ENCODE peak calls at places on chromosomes 2 and 18, in nine cellular contexts. One of them, this sample, is unnamed.

GRCh38 chr2:216216951-216217903 is 108.1 kb downstream of the XRCC5 start:
- DNase-seq in uterus: no peak
- DNase-seq in cardiac muscle cell: peak
- DNase-seq in aorta: no peak
- DNase-seq in fibroblast of pulmonary artery: peak
- DNase-seq in HFF-Myc: peak
- DNase-seq in fibroblast of lung: peak
- DNase-seq in foreskin fibroblast: peak
- DNase-seq in fibroblast of mammary gland: peak
- DNase-seq in this sample: peak

GRCh38 chr2:219442206-219443015 is 7.8 kb downstream of the SPEG start:
- DNase-seq in uterus: no peak
- DNase-seq in fibroblast of mammary gland: no peak
- DNase-seq in fibroblast of lung: no peak
- DNase-seq in foreskin fibroblast: peak
- DNase-seq in cardiac muscle cell: no peak
- DNase-seq in HFF-Myc: no peak
- DNase-seq in fibroblast of pulmonary artery: no peak
- DNase-seq in aorta: no peak
- DNase-seq in this sample: peak

GRCh38 chr2:239775623-239776440 is 249.3 kb downstream of the NDUFA10 start:
- DNase-seq in aorta: peak
- DNase-seq in cardiac muscle cell: peak
- DNase-seq in fibroblast of mammary gland: peak
- DNase-seq in fibroblast of pulmonary artery: no peak
- DNase-seq in uterus: no peak
- DNase-seq in fibroblast of lung: no peak
- DNase-seq in HFF-Myc: no peak
- DNase-seq in foreskin fibroblast: no peak
- DNase-seq in this sample: no peak

GRCh38 chr2:177543007-177543760 is 150.6 kb downstream of the AGPS start:
- DNase-seq in cardiac muscle cell: peak
- DNase-seq in uterus: no peak
- DNase-seq in fibroblast of lung: peak
- DNase-seq in aorta: no peak
- DNase-seq in fibroblast of mammary gland: peak
- DNase-seq in foreskin fibroblast: peak
- DNase-seq in fibroblast of pulmonary artery: peak
- DNase-seq in HFF-Myc: no peak
- DNase-seq in this sample: peak

GRCh38 chr18:64134044-64134757 is 14.7 kb downstream of the LINC00305 start:
- DNase-seq in HFF-Myc: no peak
- DNase-seq in foreskin fibroblast: no peak
- DNase-seq in fibroblast of pulmonary artery: no peak
- DNase-seq in cardiac muscle cell: no peak
- DNase-seq in fibroblast of mammary gland: no peak
- DNase-seq in uterus: no peak
- DNase-seq in aorta: no peak
- DNase-seq in fibroblast of lung: no peak
- DNase-seq in this sample: no peak

GRCh38 chr2:172000696-172001361 is 1.1 kb downstream of the METAP1D start:
- DNase-seq in foreskin fibroblast: no peak
- DNase-seq in cardiac muscle cell: no peak
- DNase-seq in fibroblast of pulmonary artery: no peak
- DNase-seq in uterus: no peak
- DNase-seq in aorta: no peak
- DNase-seq in fibroblast of lung: no peak
- DNase-seq in fibroblast of mammary gland: peak
- DNase-seq in HFF-Myc: no peak
- DNase-seq in this sample: no peak

GRCh38 chr2:53422979-53423378 is 344.6 kb upstream of the CHAC2 start:
- DNase-seq in cardiac muscle cell: peak
- DNase-seq in uterus: no peak
- DNase-seq in aorta: no peak
- DNase-seq in fibroblast of pulmonary artery: peak
- DNase-seq in fibroblast of mammary gland: peak
- DNase-seq in foreskin fibroblast: peak
- DNase-seq in HFF-Myc: no peak
- DNase-seq in fibroblast of lung: peak
- DNase-seq in this sample: peak

GRCh38 chr2:950627-950992 is at the start of gene SNTG2:
- DNase-seq in uterus: no peak
- DNase-seq in fibroblast of pulmonary artery: no peak
- DNase-seq in fibroblast of mammary gland: no peak
- DNase-seq in fibroblast of lung: no peak
- DNase-seq in HFF-Myc: no peak
- DNase-seq in cardiac muscle cell: peak
- DNase-seq in aorta: peak
- DNase-seq in foreskin fibroblast: peak
- DNase-seq in this sample: peak

GRCh38 chr18:31100598-31101147 is 1.5 kb downstream of the DSC2 start:
- DNase-seq in cardiac muscle cell: peak
- DNase-seq in uterus: no peak
- DNase-seq in fibroblast of lung: no peak
- DNase-seq in fibroblast of mammary gland: no peak
- DNase-seq in fibroblast of pulmonary artery: peak
- DNase-seq in HFF-Myc: no peak
- DNase-seq in aorta: no peak
- DNase-seq in foreskin fibroblast: no peak
- DNase-seq in this sample: no peak

GRCh38 chr2:112031916-112032582 is 23.0 kb upstream of the TMEM87B start:
- DNase-seq in cardiac muscle cell: peak
- DNase-seq in HFF-Myc: no peak
- DNase-seq in fibroblast of lung: peak
- DNase-seq in aorta: no peak
- DNase-seq in fibroblast of mammary gland: peak
- DNase-seq in fibroblast of pulmonary artery: peak
- DNase-seq in foreskin fibroblast: peak
- DNase-seq in uterus: no peak
- DNase-seq in this sample: peak
- H3K4me3 ChIP-seq in cardiac muscle cell: no peak
- H3K4me3 ChIP-seq in HFF-Myc: no peak
- H3K4me3 ChIP-seq in fibroblast of lung: no peak
- H3K4me3 ChIP-seq in aorta: no peak
- H3K4me3 ChIP-seq in fibroblast of mammary gland: no peak
- H3K4me3 ChIP-seq in fibroblast of pulmonary artery: no peak
- H3K4me3 ChIP-seq in foreskin fibroblast: peak
- H3K4me3 ChIP-seq in uterus: no peak
- H3K4me3 ChIP-seq in this sample: peak

DNA sequence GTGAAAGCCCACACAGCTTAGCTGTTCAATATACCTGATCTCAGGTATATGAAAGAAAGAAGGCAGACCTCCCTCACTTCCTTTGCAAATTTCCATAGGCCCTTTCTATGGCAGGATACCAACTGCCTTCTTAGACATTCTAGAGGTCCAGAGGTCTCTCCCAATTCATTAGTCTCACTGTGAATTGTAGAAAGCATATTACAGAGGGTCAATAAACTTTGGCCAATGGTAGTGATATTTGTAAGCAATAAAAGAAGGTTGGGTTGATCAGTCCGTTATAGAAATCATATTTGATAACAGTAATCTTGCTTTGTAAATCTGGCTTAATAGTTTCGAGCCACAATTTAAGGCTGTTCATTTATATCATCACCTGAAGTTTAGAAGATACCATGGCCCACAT is 50.7 kb upstream of the ATP8B1 start:
- DNase-seq in fibroblast of lung: no peak
- DNase-seq in uterus: no peak
- DNase-seq in fibroblast of mammary gland: no peak
- DNase-seq in fibroblast of pulmonary artery: no peak
- DNase-seq in cardiac muscle cell: no peak
- DNase-seq in foreskin fibroblast: no peak
- DNase-seq in aorta: no peak
- DNase-seq in HFF-Myc: no peak
- DNase-seq in this sample: no peak
- H3K4me3 ChIP-seq in fibroblast of lung: no peak
- H3K4me3 ChIP-seq in uterus: no peak
- H3K4me3 ChIP-seq in fibroblast of mammary gland: no peak
- H3K4me3 ChIP-seq in fibroblast of pulmonary artery: no peak
- H3K4me3 ChIP-seq in cardiac muscle cell: no peak
- H3K4me3 ChIP-seq in foreskin fibroblast: no peak
- H3K4me3 ChIP-seq in aorta: no peak
- H3K4me3 ChIP-seq in HFF-Myc: no peak
- H3K4me3 ChIP-seq in this sample: no peak

DNA sequence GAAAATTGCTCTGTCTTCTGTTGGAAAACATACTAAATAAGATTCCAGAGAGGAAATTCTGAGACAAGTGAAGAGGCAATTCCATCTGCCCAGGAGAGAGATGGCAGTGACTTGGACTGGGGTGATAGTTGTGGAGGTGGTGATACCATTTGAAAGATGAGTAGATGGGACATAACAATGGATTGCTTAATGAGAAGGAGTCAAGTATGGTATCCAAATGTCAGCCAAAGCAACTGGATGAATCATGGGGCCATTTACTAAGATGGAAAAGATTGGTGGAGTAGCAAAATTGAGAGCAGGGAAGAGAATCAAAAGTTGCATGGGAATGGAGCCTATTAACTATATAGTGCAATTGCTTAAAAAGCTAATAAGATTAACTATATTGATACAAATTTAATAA is 222.1 kb downstream of the ETAA1 start:
- DNase-seq in uterus: no peak
- DNase-seq in foreskin fibroblast: peak
- DNase-seq in fibroblast of lung: no peak
- DNase-seq in HFF-Myc: no peak
- DNase-seq in cardiac muscle cell: no peak
- DNase-seq in fibroblast of mammary gland: peak
- DNase-seq in fibroblast of pulmonary artery: no peak
- DNase-seq in aorta: no peak
- DNase-seq in this sample: no peak
- H3K4me3 ChIP-seq in uterus: no peak
- H3K4me3 ChIP-seq in foreskin fibroblast: no peak
- H3K4me3 ChIP-seq in fibroblast of lung: no peak
- H3K4me3 ChIP-seq in HFF-Myc: no peak
- H3K4me3 ChIP-seq in cardiac muscle cell: no peak
- H3K4me3 ChIP-seq in fibroblast of mammary gland: no peak
- H3K4me3 ChIP-seq in fibroblast of pulmonary artery: no peak
- H3K4me3 ChIP-seq in aorta: no peak
- H3K4me3 ChIP-seq in this sample: no peak

GRCh38 chr18:70151554-70152130 is 53.8 kb downstream of the RTTN start:
- DNase-seq in cardiac muscle cell: no peak
- DNase-seq in uterus: no peak
- DNase-seq in fibroblast of lung: no peak
- DNase-seq in HFF-Myc: no peak
- DNase-seq in fibroblast of pulmonary artery: no peak
- DNase-seq in fibroblast of mammary gland: no peak
- DNase-seq in foreskin fibroblast: no peak
- DNase-seq in aorta: no peak
- DNase-seq in this sample: no peak
- H3K4me3 ChIP-seq in cardiac muscle cell: no peak
- H3K4me3 ChIP-seq in uterus: no peak
- H3K4me3 ChIP-seq in fibroblast of lung: no peak
- H3K4me3 ChIP-seq in HFF-Myc: no peak
- H3K4me3 ChIP-seq in fibroblast of pulmonary artery: no peak
- H3K4me3 ChIP-seq in fibroblast of mammary gland: no peak
- H3K4me3 ChIP-seq in foreskin fibroblast: no peak
- H3K4me3 ChIP-seq in aorta: no peak
- H3K4me3 ChIP-seq in this sample: no peak

GRCh38 chr2:230869691-230870543 is 5.2 kb downstream of the ITM2C start:
- DNase-seq in uterus: no peak
- DNase-seq in fibroblast of pulmonary artery: no peak
- DNase-seq in fibroblast of mammary gland: no peak
- DNase-seq in foreskin fibroblast: no peak
- DNase-seq in fibroblast of lung: no peak
- DNase-seq in cardiac muscle cell: no peak
- DNase-seq in aorta: no peak
- DNase-seq in HFF-Myc: no peak
- DNase-seq in this sample: no peak

GRCh38 chr2:230870544-230871360 is 6.0 kb downstream of the ITM2C start:
- DNase-seq in fibroblast of pulmonary artery: no peak
- DNase-seq in aorta: no peak
- DNase-seq in cardiac muscle cell: no peak
- DNase-seq in fibroblast of mammary gland: no peak
- DNase-seq in uterus: no peak
- DNase-seq in foreskin fibroblast: no peak
- DNase-seq in HFF-Myc: no peak
- DNase-seq in fibroblast of lung: no peak
- DNase-seq in this sample: no peak

GRCh38 chr2:230868151-230868946 is 3.6 kb downstream of the ITM2C start:
- DNase-seq in fibroblast of pulmonary artery: peak
- DNase-seq in cardiac muscle cell: peak
- DNase-seq in fibroblast of mammary gland: no peak
- DNase-seq in HFF-Myc: no peak
- DNase-seq in aorta: peak
- DNase-seq in uterus: no peak
- DNase-seq in fibroblast of lung: no peak
- DNase-seq in foreskin fibroblast: no peak
- DNase-seq in this sample: no peak

GRCh38 chr2:230866704-230867561 is 2.2 kb downstream of the ITM2C start:
- DNase-seq in HFF-Myc: no peak
- DNase-seq in uterus: no peak
- DNase-seq in foreskin fibroblast: peak
- DNase-seq in fibroblast of lung: peak
- DNase-seq in fibroblast of mammary gland: peak
- DNase-seq in aorta: peak
- DNase-seq in cardiac muscle cell: peak
- DNase-seq in fibroblast of pulmonary artery: peak
- DNase-seq in this sample: peak

GRCh38 chr2:230868947-230869690 is 4.4 kb downstream of the ITM2C start:
- DNase-seq in foreskin fibroblast: peak
- DNase-seq in aorta: peak
- DNase-seq in uterus: no peak
- DNase-seq in HFF-Myc: no peak
- DNase-seq in cardiac muscle cell: peak
- DNase-seq in fibroblast of mammary gland: no peak
- DNase-seq in fibroblast of pulmonary artery: peak
- DNase-seq in fibroblast of lung: no peak
- DNase-seq in this sample: no peak
- H3K4me3 ChIP-seq in foreskin fibroblast: no peak
- H3K4me3 ChIP-seq in aorta: no peak
- H3K4me3 ChIP-seq in uterus: no peak
- H3K4me3 ChIP-seq in HFF-Myc: no peak
- H3K4me3 ChIP-seq in cardiac muscle cell: peak
- H3K4me3 ChIP-seq in fibroblast of mammary gland: no peak
- H3K4me3 ChIP-seq in fibroblast of pulmonary artery: no peak
- H3K4me3 ChIP-seq in fibroblast of lung: no peak
- H3K4me3 ChIP-seq in this sample: no peak